ENCODE peak calls at places on chromosomes 11 and 22, in four cellular contexts. One of them, this sample, is unnamed.

GRCh38 chr11:32555885-32556284 is 27.7 kb upstream of the EIF3M start:
- DNase-seq in Caco-2: no peak
- DNase-seq in T-cell: no peak
- DNase-seq in non-pigmented ciliary epithelial cell: no peak
- DNase-seq in this sample: no peak

GRCh38 chr22:19799322-19800190 is 39.0 kb downstream of the TBX1 start:
- DNase-seq in Caco-2: no peak
- DNase-seq in T-cell: no peak
- DNase-seq in non-pigmented ciliary epithelial cell: peak
- DNase-seq in this sample: no peak

GRCh38 chr22:46758867-46759290 is 3.6 kb upstream of the TBC1D22A start:
- DNase-seq in Caco-2: peak
- DNase-seq in T-cell: peak
- DNase-seq in non-pigmented ciliary epithelial cell: no peak
- DNase-seq in this sample: peak

GRCh38 chr11:14300661-14301304 is 58.2 kb downstream of the RRAS2 start:
- DNase-seq in Caco-2: peak
- DNase-seq in T-cell: peak
- DNase-seq in non-pigmented ciliary epithelial cell: no peak
- DNase-seq in this sample: peak

GRCh38 chr11:40139507-40139906 is 1319.9 kb downstream of the LRRC4C start:
- DNase-seq in Caco-2: no peak
- DNase-seq in T-cell: no peak
- DNase-seq in non-pigmented ciliary epithelial cell: no peak
- DNase-seq in this sample: no peak

GRCh38 chr22:47796128-47796908 is 1033.9 kb downstream of the TBC1D22A start:
- DNase-seq in Caco-2: no peak
- DNase-seq in T-cell: no peak
- DNase-seq in non-pigmented ciliary epithelial cell: no peak
- DNase-seq in this sample: no peak

GRCh38 chr22:28710112-28710888 is 30.7 kb upstream of the TTC28 start:
- DNase-seq in Caco-2: no peak
- DNase-seq in T-cell: no peak
- DNase-seq in non-pigmented ciliary epithelial cell: peak
- DNase-seq in this sample: no peak

GRCh38 chr11:129593098-129593497 is 217.4 kb downstream of the BARX2 start:
- DNase-seq in Caco-2: no peak
- DNase-seq in T-cell: no peak
- DNase-seq in non-pigmented ciliary epithelial cell: no peak
- DNase-seq in this sample: no peak

GRCh38 chr22:29251981-29252978 is 15.5 kb downstream of the RHBDD3 start:
- DNase-seq in Caco-2: no peak
- DNase-seq in T-cell: no peak
- DNase-seq in non-pigmented ciliary epithelial cell: no peak
- DNase-seq in this sample: peak

GRCh38 chr11:133830931-133831907 is 14.1 kb downstream of the SPATA19 start:
- DNase-seq in Caco-2: no peak
- DNase-seq in T-cell: no peak
- DNase-seq in non-pigmented ciliary epithelial cell: no peak
- DNase-seq in this sample: no peak

GRCh38 chr11:69371731-69372588 is 78.0 kb downstream of the MYEOV start:
- DNase-seq in Caco-2: no peak
- DNase-seq in T-cell: no peak
- DNase-seq in non-pigmented ciliary epithelial cell: no peak
- DNase-seq in this sample: no peak

GRCh38 chr11:64281957-64282770 is 2.3 kb downstream of the BAD start:
- DNase-seq in Caco-2: no peak
- DNase-seq in T-cell: no peak
- DNase-seq in non-pigmented ciliary epithelial cell: no peak
- DNase-seq in this sample: no peak

GRCh38 chr11:75813126-75813525 is 1.9 kb upstream of the UVRAG start:
- DNase-seq in Caco-2: no peak
- DNase-seq in T-cell: no peak
- DNase-seq in non-pigmented ciliary epithelial cell: no peak
- DNase-seq in this sample: no peak

GRCh38 chr11:129277216-129277838 is 85.2 kb upstream of the ARHGAP32 start:
- DNase-seq in Caco-2: peak
- DNase-seq in T-cell: no peak
- DNase-seq in non-pigmented ciliary epithelial cell: no peak
- DNase-seq in this sample: no peak

GRCh38 chr11:118057424-118058145 is 19.3 kb upstream of the TMPRSS4 start:
- DNase-seq in Caco-2: no peak
- DNase-seq in T-cell: no peak
- DNase-seq in non-pigmented ciliary epithelial cell: no peak
- DNase-seq in this sample: no peak

GRCh38 chr11:2202071-2202899 is 30.7 kb upstream of the TH start:
- DNase-seq in Caco-2: peak
- DNase-seq in T-cell: no peak
- DNase-seq in non-pigmented ciliary epithelial cell: no peak
- DNase-seq in this sample: no peak

GRCh38 chr11:46529086-46529905 is 64.5 kb downstream of the AMBRA1 start:
- DNase-seq in Caco-2: peak
- DNase-seq in T-cell: peak
- DNase-seq in non-pigmented ciliary epithelial cell: no peak
- DNase-seq in this sample: peak

GRCh38 chr22:50674127-50674493 is 1.5 kb downstream of the SHANK3 start:
- DNase-seq in Caco-2: no peak
- DNase-seq in T-cell: no peak
- DNase-seq in non-pigmented ciliary epithelial cell: no peak
- DNase-seq in this sample: no peak

GRCh38 chr11:118016094-118016493 is 29.9 kb downstream of the IL10RA start:
- DNase-seq in Caco-2: no peak
- DNase-seq in T-cell: no peak
- DNase-seq in non-pigmented ciliary epithelial cell: no peak
- DNase-seq in this sample: no peak

GRCh38 chr22:39388261-39389011 is 11.1 kb upstream of the TAB1 start:
- DNase-seq in Caco-2: no peak
- DNase-seq in T-cell: peak
- DNase-seq in non-pigmented ciliary epithelial cell: no peak
- DNase-seq in this sample: peak

GRCh38 chr22:20571078-20571503 is 63.7 kb downstream of the MED15 start:
- DNase-seq in Caco-2: no peak
- DNase-seq in T-cell: no peak
- DNase-seq in non-pigmented ciliary epithelial cell: no peak
- DNase-seq in this sample: no peak

GRCh38 chr22:48268293-48268692 is 1505.8 kb downstream of the TBC1D22A start:
- DNase-seq in Caco-2: no peak
- DNase-seq in T-cell: no peak
- DNase-seq in non-pigmented ciliary epithelial cell: no peak
- DNase-seq in this sample: no peak

GRCh38 chr11:69707156-69707555 is 3.3 kb upstream of the FGF19 start:
- DNase-seq in Caco-2: no peak
- DNase-seq in T-cell: no peak
- DNase-seq in non-pigmented ciliary epithelial cell: no peak
- DNase-seq in this sample: peak

GRCh38 chr11:119359365-119360229 is 13.1 kb upstream of the MFRP start:
- DNase-seq in Caco-2: no peak
- DNase-seq in T-cell: no peak
- DNase-seq in non-pigmented ciliary epithelial cell: no peak
- DNase-seq in this sample: no peak

GRCh38 chr11:33384251-33384650 is 127.1 kb downstream of the HIPK3 start:
- DNase-seq in Caco-2: no peak
- DNase-seq in T-cell: no peak
- DNase-seq in non-pigmented ciliary epithelial cell: no peak
- DNase-seq in this sample: no peak

GRCh38 chr22:19121631-19122142 is 525 bp downstream of the DGCR2 start:
- DNase-seq in Caco-2: peak
- DNase-seq in T-cell: peak
- DNase-seq in non-pigmented ciliary epithelial cell: no peak
- DNase-seq in this sample: peak

GRCh38 chr22:41048791-41049717 is 43.3 kb upstream of the EP300 start:
- DNase-seq in Caco-2: peak
- DNase-seq in T-cell: no peak
- DNase-seq in non-pigmented ciliary epithelial cell: peak
- DNase-seq in this sample: peak